ENCODE peak calls at places on chromosome 1, in four cellular contexts. W, V, T and C are unnamed samples.

GRCh38 chr1:24426738-24427468 is 11.3 kb downstream of the NIPAL3 start:
- DNase-seq in W (no peak), V (no peak), T (no peak), C (no peak)

GRCh38 chr1:9835758-9836631 is 12.2 kb upstream of the CLSTN1 start:
- DNase-seq in W (no peak), V (no peak), T (no peak), C (peak)

GRCh38 chr1:24562625-24563024 is 6.7 kb downstream of the NCMAP start:
- DNase-seq in W (no peak), V (no peak), T (no peak), C (no peak)

GRCh38 chr1:225851810-225852209 is 30.4 kb downstream of the TMEM63A start:
- DNase-seq in W (no peak), V (no peak), T (peak), C (no peak)

GRCh38 chr1:230031131-230031530 is 35.9 kb upstream of the GALNT2 start:
- DNase-seq in W (no peak), V (no peak), T (no peak), C (no peak)

GRCh38 chr1:162293293-162293692 is 83.4 kb downstream of the SPATA46 start:
- DNase-seq in W (no peak), V (no peak), T (no peak), C (no peak)

GRCh38 chr1:207453710-207454045 is 450 bp upstream of the CR2 start:
- DNase-seq in W (no peak), V (no peak), T (no peak), C (no peak)

GRCh38 chr1:100657876-100658715 is 61.4 kb upstream of the VCAM1 start:
- DNase-seq in W (no peak), V (no peak), T (no peak), C (peak)

GRCh38 chr1:56287736-56288135 is 291.6 kb downstream of the PLPP3 start:
- DNase-seq in W (no peak), V (no peak), T (no peak), C (no peak)

GRCh38 chr1:211783897-211784296 is 46.7 kb downstream of the LPGAT1 start:
- DNase-seq in W (peak), V (no peak), T (no peak), C (no peak)

GRCh38 chr1:31511848-31512615 is 64.3 kb upstream of the TINAGL1 start:
- DNase-seq in W (no peak), V (no peak), T (no peak), C (no peak)

GRCh38 chr1:183096351-183096750 is 73.1 kb downstream of the LAMC1 start:
- DNase-seq in W (no peak), V (no peak), T (no peak), C (no peak)

GRCh38 chr1:162564762-162565218 is 3.3 kb downstream of the UAP1 start:
- DNase-seq in W (peak), V (no peak), T (no peak), C (peak)

GRCh38 chr1:234911787-234912186 is 216.8 kb downstream of the TOMM20 start:
- DNase-seq in W (no peak), V (no peak), T (no peak), C (no peak)

GRCh38 chr1:206723500-206724472 is 39.1 kb downstream of the MAPKAPK2 start:
- DNase-seq in W (no peak), V (no peak), T (no peak), C (peak)

GRCh38 chr1:14590781-14591180 is 7.7 kb upstream of the KAZN start:
- DNase-seq in W (peak), V (no peak), T (no peak), C (no peak)

GRCh38 chr1:231872461-231872910 is 245.9 kb downstream of the DISC1 start:
- DNase-seq in W (no peak), V (no peak), T (no peak), C (peak)

GRCh38 chr1:85611856-85612255 is 31.3 kb downstream of the CCN1 start:
- DNase-seq in W (no peak), V (no peak), T (no peak), C (peak)

GRCh38 chr1:9596419-9597123 is 7.9 kb downstream of the TMEM201 start:
- DNase-seq in W (no peak), V (no peak), T (no peak), C (no peak)

GRCh38 chr1:201436461-201436860 is 14.9 kb upstream of the TNNI1 start:
- DNase-seq in W (peak), V (no peak), T (no peak), C (peak)

DNA sequence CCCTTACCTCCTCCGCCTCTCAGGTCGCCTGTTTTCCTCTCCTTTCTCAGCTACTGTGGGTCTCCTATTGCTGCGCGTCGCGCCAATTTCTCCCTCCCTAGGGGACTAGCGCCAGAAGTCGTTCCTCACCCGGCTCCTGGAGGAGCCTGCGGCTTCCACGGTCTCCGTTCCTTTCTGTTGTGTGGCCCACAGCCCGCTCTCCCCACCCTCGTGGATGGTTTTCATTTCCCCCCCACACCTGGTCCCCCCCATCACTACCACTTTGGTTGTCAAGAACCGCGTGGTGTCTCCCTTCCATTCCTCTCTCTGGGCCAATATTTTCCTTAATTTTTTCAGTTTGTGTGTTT is 525 bp downstream of the CNST start:
- DNase-seq in W (peak), V (no peak), T (no peak), C (peak)
- TF ChIP-seq USF2 in W (no peak), V (no peak), T (no peak), C (no peak)

DNA sequence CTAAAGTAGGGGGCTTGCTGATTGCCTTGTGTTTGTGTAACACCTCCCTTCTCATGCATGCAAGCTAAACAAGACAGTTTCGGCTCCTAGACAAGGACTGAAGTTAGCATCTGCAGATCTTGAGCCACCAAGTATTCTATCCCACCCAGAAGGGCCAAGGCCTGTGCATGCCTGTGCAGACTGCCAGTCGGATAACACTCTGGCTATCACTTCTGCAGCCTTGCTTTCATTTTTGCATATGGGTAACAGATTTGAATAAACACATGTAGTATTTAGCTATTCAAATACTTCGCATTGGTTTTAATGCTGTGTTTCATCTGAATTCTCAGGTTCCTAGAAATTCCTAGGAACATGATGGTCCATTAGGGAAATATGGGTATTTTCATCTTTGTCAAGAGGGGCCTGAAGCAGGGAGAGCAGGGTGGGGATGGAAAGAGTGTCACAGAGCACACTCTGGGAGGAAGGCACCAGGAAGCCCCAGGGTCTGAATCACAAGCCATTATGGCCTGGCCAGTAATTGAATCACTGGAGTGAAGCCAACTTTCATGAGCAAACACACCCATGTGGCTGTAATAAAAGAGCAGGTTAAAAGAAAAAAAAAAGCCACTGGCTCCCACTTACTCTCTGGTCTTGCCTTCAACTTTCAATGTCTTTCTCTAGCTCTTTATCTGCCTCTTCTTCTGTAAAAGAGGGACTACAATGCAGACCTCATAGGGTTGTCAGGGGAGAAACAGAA is 28.2 kb downstream of the GADD45A start:
- DNase-seq in W (peak), V (no peak), T (no peak), C (peak)
- H2AFZ ChIP-seq in W (peak), V (no peak), T (no peak), C (no peak)

GRCh38 chr1:70360321-70360720 is 5.8 kb upstream of the ANKRD13C start:
- DNase-seq in W (peak), V (no peak), T (no peak), C (no peak)
- TF ChIP-seq CHD1 in W (no peak), V (no peak), T (no peak), C (no peak)

GRCh38 chr1:203036537-203036936 is 10.2 kb downstream of the PPFIA4 start:
- DNase-seq in W (no peak), V (no peak), T (no peak), C (no peak)

GRCh38 chr1:203034422-203035110 is 8.3 kb downstream of the PPFIA4 start:
- DNase-seq in W (no peak), V (no peak), T (no peak), C (no peak)

GRCh38 chr1:203036135-203036534 is 9.8 kb downstream of the PPFIA4 start:
- DNase-seq in W (no peak), V (no peak), T (no peak), C (peak)

GRCh38 chr1:203033917-203034316 is 7.6 kb downstream of the PPFIA4 start:
- DNase-seq in W (no peak), V (no peak), T (no peak), C (no peak)

GRCh38 chr1:203035111-203036000 is 9.1 kb downstream of the PPFIA4 start:
- DNase-seq in W (no peak), V (no peak), T (no peak), C (no peak)
- TF ChIP-seq USF2 in W (no peak), V (no peak), T (no peak), C (no peak)

GRCh38 chr1:156508955-156509234 is 8.3 kb upstream of the MEF2D start:
- DNase-seq in W (no peak), V (no peak), T (no peak), C (no peak)
- H2AFZ ChIP-seq in W (peak), V (no peak), T (peak), C (peak)